ENCODE peak calls at places on chromosome 15, in five cellular contexts. R, W, V, S and J are unnamed samples.

GRCh38 chr15:31752363-31752762 is 278.0 kb upstream of the CHRNA7 start:
- DNase-seq in R (no peak), W (no peak), V (no peak), S (no peak), J (no peak)

GRCh38 chr15:100686021-100686724 is 83.8 kb downstream of the ASB7 start:
- DNase-seq in R (no peak), W (no peak), V (no peak), S (no peak), J (no peak)

GRCh38 chr15:84934942-84935729 is 46.5 kb upstream of the PDE8A start:
- DNase-seq in R (peak; percentile 31), W (no peak), V (no peak), S (no peak), J (no peak)

GRCh38 chr15:44663410-44664272 is at the start of gene SPG11:
- DNase-seq in R (peak; percentile 96), W (peak; percentile 95), V (peak; percentile 94), S (peak; percentile 99), J (peak; percentile 94)

GRCh38 chr15:57667171-57667924 is 39.2 kb upstream of the POLR2M start:
- DNase-seq in R (peak; percentile 16), W (no peak), V (no peak), S (no peak), J (peak; percentile 3)

GRCh38 chr15:77143191-77143590 is 72.3 kb upstream of the TSPAN3 start:
- DNase-seq in R (no peak), W (no peak), V (no peak), S (no peak), J (no peak)

GRCh38 chr15:78551902-78552301 is 11.7 kb downstream of the PSMA4 start:
- DNase-seq in R (no peak), W (no peak), V (no peak), S (no peak), J (no peak)

GRCh38 chr15:42880121-42880520 is 40.5 kb downstream of the TTBK2 start:
- DNase-seq in R (no peak), W (no peak), V (no peak), S (no peak), J (no peak)

GRCh38 chr15:28246605-28247004 is 75.4 kb downstream of the HERC2 start:
- DNase-seq in R (no peak), W (no peak), V (no peak), S (no peak), J (no peak)

GRCh38 chr15:35256555-35256954 is 171.5 kb upstream of the NANOGP8 start:
- DNase-seq in R (no peak), W (no peak), V (no peak), S (no peak), J (no peak)

GRCh38 chr15:101221858-101222257 is 30.0 kb downstream of the CHSY1 start:
- DNase-seq in R (peak; percentile 72), W (no peak), V (no peak), S (no peak), J (no peak)

GRCh38 chr15:32747886-32748285 is 30.1 kb downstream of the GREM1 start:
- DNase-seq in R (no peak), W (no peak), V (no peak), S (no peak), J (no peak)

GRCh38 chr15:57485869-57486268 is 105.8 kb upstream of the MYZAP start:
- DNase-seq in R (peak; percentile 81), W (no peak), V (peak; percentile 79), S (no peak), J (peak; percentile 72)

GRCh38 chr15:89654847-89655805 is at the start of gene KIF7:
- DNase-seq in R (peak; percentile 32), W (peak; percentile 87), V (no peak), S (no peak), J (peak; percentile 68)

GRCh38 chr15:99447497-99448371 is 118.0 kb upstream of the MEF2A start:
- DNase-seq in R (no peak), W (peak; percentile 84), V (no peak), S (no peak), J (no peak)
- TF ChIP-seq ZNF274 in R (no peak), W (no peak), V (no peak), S (no peak), J (no peak)

GRCh38 chr15:40762919-40763800 is 708 bp upstream of the GCHFR start:
- DNase-seq in R (peak; percentile 85), W (peak; percentile 74), V (no peak), S (no peak), J (no peak)
- TF ChIP-seq ZNF274 in R (no peak), W (no peak), V (no peak), S (no peak), J (no peak)

DNA sequence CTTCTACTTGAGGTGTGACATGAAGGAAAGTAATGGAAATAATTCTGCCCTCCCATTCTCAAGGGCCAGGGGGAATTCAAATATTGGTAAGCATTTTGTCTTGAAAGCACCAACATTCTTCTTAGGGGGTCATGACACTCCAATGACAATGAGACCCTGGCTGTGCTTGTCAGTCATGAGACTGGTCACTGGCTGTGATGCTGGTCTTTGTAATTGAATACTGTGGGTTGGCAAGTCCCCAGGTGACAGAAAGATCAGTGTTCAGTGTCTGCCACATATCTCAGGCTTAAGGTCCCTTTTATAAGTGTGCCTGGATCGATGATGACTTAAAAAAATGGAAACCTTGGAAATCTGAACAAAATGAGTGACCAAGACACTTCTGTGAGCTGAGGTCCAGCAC is 151.4 kb downstream of the SNRPN start:
- DNase-seq in R (no peak), W (no peak), V (no peak), S (no peak), J (no peak)
- TF ChIP-seq ZNF274 in R (no peak), W (no peak), V (no peak), S (no peak), J (no peak)

DNA sequence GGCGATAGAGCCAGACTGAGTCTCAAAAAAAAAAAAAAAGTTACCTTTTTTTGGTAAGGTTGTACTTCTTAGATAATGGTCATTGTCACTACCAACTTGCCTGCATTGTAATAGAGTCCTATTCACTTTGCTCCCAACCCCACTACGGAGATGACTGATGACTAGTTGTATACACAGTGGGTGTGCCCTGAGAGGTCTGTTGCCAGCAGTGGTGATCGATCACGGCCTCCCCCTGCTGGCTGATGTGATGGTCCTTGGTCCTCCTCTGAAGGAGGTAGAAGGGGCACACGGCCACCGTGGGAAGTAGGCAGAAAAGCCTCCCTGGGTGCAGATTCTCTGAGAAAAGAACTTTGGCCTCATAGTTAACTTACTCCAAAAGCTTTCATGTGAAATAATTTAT is 10.7 kb downstream of the GCNT3 start:
- DNase-seq in R (peak; percentile 79), W (peak; percentile 35), V (peak; percentile 42), S (no peak), J (peak; percentile 40)
- TF ChIP-seq ZNF274 in R (no peak), W (no peak), V (no peak), S (no peak), J (no peak)